ENCODE peak calls at places on chromosomes 4 and X, in four cellular contexts. One of them, this sample, is unnamed.

GRCh38 chr4:118911162-118911791 is 22.6 kb downstream of the SYNPO2 start:
- DNase-seq in brain microvascular endothelial cell: peak; percentile 21
- DNase-seq in tibial nerve: no peak
- DNase-seq in NB4: no peak
- DNase-seq in this sample: no peak

GRCh38 chrX:19721726-19722370 is 165.6 kb downstream of the SH3KBP1 start:
- DNase-seq in brain microvascular endothelial cell: no peak
- DNase-seq in tibial nerve: no peak
- DNase-seq in NB4: no peak
- DNase-seq in this sample: no peak

GRCh38 chr4:184680698-184681097 is 31.2 kb downstream of the PRIMPOL start:
- DNase-seq in brain microvascular endothelial cell: no peak
- DNase-seq in tibial nerve: no peak
- DNase-seq in NB4: no peak
- DNase-seq in this sample: no peak

GRCh38 chrX:49915352-49916222 is 6.8 kb upstream of the CLCN5 start:
- DNase-seq in brain microvascular endothelial cell: peak; percentile 32
- DNase-seq in tibial nerve: peak; percentile 49
- DNase-seq in NB4: peak; percentile 64
- DNase-seq in this sample: no peak

GRCh38 chrX:113157496-113157895 is 316.9 kb upstream of the AMOT start:
- DNase-seq in brain microvascular endothelial cell: no peak
- DNase-seq in tibial nerve: no peak
- DNase-seq in NB4: peak; percentile 0
- DNase-seq in this sample: no peak

GRCh38 chr4:53055716-53056413 is 193.7 kb downstream of the RASL11B start:
- DNase-seq in brain microvascular endothelial cell: no peak
- DNase-seq in tibial nerve: no peak
- DNase-seq in NB4: no peak
- DNase-seq in this sample: no peak

GRCh38 chr4:7210818-7211217 is 18.5 kb downstream of the SORCS2 start:
- DNase-seq in brain microvascular endothelial cell: peak; percentile 62
- DNase-seq in tibial nerve: no peak
- DNase-seq in NB4: no peak
- DNase-seq in this sample: no peak

GRCh38 chr4:2258091-2259035 is 3.5 kb downstream of the MXD4 start:
- DNase-seq in brain microvascular endothelial cell: no peak
- DNase-seq in tibial nerve: no peak
- DNase-seq in NB4: no peak
- DNase-seq in this sample: peak; percentile 18

GRCh38 chr4:140152760-140153418 is 1.1 kb downstream of the MAML3 start:
- DNase-seq in brain microvascular endothelial cell: peak; percentile 60
- DNase-seq in tibial nerve: peak; percentile 44
- DNase-seq in NB4: peak; percentile 62
- DNase-seq in this sample: peak; percentile 52

GRCh38 chr4:142282870-142283431 is 563.1 kb downstream of the INPP4B start:
- DNase-seq in brain microvascular endothelial cell: no peak
- DNase-seq in tibial nerve: peak; percentile 60
- DNase-seq in NB4: peak; percentile 10
- DNase-seq in this sample: no peak

GRCh38 chr4:79623125-79623905 is 215.3 kb upstream of the GK2 start:
- DNase-seq in brain microvascular endothelial cell: no peak
- DNase-seq in tibial nerve: peak; percentile 24
- DNase-seq in NB4: no peak
- DNase-seq in this sample: no peak

GRCh38 chrX:76428243-76429130 is 977 bp downstream of the MAGEE1 start:
- DNase-seq in brain microvascular endothelial cell: no peak
- DNase-seq in tibial nerve: no peak
- DNase-seq in NB4: no peak
- DNase-seq in this sample: no peak

DNA sequence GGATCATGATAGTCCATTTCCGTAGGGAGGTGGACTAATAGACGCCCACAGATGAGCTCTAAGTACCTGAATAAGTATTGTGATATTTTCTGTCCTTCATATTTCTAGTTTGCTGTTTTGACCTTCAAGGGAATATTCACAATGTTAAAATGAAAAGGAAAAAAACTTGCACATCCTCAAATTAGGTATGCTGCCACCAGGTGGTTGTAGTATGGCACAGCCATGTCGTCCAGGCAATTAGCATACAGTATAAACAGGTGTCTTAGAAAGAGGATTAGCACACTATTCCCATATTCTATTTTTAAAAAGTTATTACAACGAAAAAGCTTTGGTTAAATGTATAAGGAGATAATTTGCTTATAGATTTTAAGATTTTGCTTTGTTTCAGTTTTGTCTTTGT is 802.0 kb downstream of the RPA4 start:
- DNase-seq in brain microvascular endothelial cell: peak; percentile 46
- DNase-seq in tibial nerve: no peak
- DNase-seq in NB4: peak; percentile 28
- DNase-seq in this sample: no peak
- TF ChIP-seq CTCF in brain microvascular endothelial cell: peak; percentile 76
- TF ChIP-seq CTCF in tibial nerve: peak; percentile 15
- TF ChIP-seq CTCF in NB4: peak; percentile 56
- TF ChIP-seq CTCF in this sample: no peak

DNA sequence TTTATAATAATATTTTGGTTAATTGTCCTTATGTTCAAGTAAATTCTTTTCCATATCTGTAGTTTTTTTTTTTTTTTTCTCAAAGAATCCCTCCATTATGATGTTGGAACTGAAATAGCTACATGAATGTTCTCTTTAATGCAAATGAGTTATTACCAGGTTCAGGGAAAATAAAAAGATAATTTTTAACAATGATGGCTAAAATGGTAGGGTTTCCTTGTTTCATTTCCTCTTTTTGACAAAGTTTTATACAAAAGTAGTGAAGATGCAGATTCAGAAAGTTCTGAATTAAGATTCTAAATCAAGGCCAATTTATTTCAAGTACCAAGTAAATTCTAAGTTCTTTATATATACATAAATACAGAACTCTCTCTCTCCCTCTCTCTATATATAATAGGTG is 779.0 kb upstream of the INTU start:
- DNase-seq in brain microvascular endothelial cell: no peak
- DNase-seq in tibial nerve: no peak
- DNase-seq in NB4: no peak
- DNase-seq in this sample: no peak
- TF ChIP-seq CTCF in brain microvascular endothelial cell: no peak
- TF ChIP-seq CTCF in tibial nerve: no peak
- TF ChIP-seq CTCF in NB4: no peak
- TF ChIP-seq CTCF in this sample: no peak

GRCh38 chrX:109889289-109890006 is 113.5 kb upstream of the TMEM164 start:
- DNase-seq in brain microvascular endothelial cell: peak; percentile 12
- DNase-seq in tibial nerve: no peak
- DNase-seq in NB4: peak; percentile 84
- DNase-seq in this sample: no peak
- TF ChIP-seq CTCF in brain microvascular endothelial cell: peak; percentile 67
- TF ChIP-seq CTCF in tibial nerve: no peak
- TF ChIP-seq CTCF in NB4: peak; percentile 38
- TF ChIP-seq CTCF in this sample: no peak

GRCh38 chr4:3781193-3781886 is 15.2 kb downstream of the ADRA2C start:
- DNase-seq in brain microvascular endothelial cell: no peak
- DNase-seq in tibial nerve: no peak
- DNase-seq in NB4: peak; percentile 38
- DNase-seq in this sample: no peak

GRCh38 chr4:3777669-3778068 is 11.5 kb downstream of the ADRA2C start:
- DNase-seq in brain microvascular endothelial cell: no peak
- DNase-seq in tibial nerve: no peak
- DNase-seq in NB4: no peak
- DNase-seq in this sample: no peak

GRCh38 chr4:3779509-3779908 is 13.3 kb downstream of the ADRA2C start:
- DNase-seq in brain microvascular endothelial cell: no peak
- DNase-seq in tibial nerve: no peak
- DNase-seq in NB4: no peak
- DNase-seq in this sample: no peak

GRCh38 chr4:3781997-3782930 is 16.1 kb downstream of the ADRA2C start:
- DNase-seq in brain microvascular endothelial cell: no peak
- DNase-seq in tibial nerve: no peak
- DNase-seq in NB4: no peak
- DNase-seq in this sample: no peak

DNA sequence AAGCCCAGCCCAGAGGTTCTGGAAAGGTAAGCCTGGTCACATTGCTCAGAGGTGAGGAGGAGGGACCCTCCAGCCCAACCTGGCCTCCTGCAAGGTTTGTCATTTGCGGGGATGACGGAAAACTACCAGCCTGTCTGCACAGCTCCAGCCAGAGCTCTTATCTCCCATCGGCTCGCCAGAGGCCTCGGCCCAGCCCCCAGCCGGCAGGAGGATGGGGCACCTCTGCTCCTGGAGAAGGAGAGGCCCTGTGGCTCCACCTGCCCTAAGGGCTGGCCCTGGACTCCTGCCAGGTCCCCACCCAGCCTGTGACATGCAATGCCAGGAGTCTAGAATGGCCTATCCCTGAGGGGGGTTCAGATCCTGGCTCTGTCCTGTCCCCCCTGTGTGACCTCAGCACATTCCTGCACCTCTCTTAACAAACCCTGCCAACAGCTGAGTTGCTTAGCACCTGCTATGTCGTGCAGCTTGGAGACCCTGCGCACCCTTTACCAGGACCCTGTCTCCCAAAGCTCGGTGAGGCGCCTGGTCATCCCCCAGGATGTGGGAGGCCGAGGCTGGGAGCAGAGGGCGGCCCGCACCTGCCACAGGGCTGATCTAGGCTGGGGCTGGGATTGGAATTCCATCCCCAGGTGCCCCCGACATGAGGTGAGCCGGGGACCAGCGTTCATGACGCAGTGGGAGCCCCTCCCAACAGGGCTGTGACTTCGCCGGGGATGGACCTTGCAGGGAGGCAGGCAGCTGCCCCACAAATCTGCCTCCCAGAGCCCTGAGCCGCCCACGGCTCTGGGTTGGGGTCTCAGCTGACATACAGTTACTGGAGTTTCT is 14.4 kb downstream of the ADRA2C start:
- DNase-seq in brain microvascular endothelial cell: no peak
- DNase-seq in tibial nerve: no peak
- DNase-seq in NB4: no peak
- DNase-seq in this sample: no peak
- TF ChIP-seq CTCF in brain microvascular endothelial cell: no peak
- TF ChIP-seq CTCF in tibial nerve: no peak
- TF ChIP-seq CTCF in NB4: no peak
- TF ChIP-seq CTCF in this sample: no peak

GRCh38 chrX:107978707-107979307 is 3.4 kb downstream of the TEX13B start:
- DNase-seq in brain microvascular endothelial cell: peak; percentile 12
- DNase-seq in tibial nerve: no peak
- DNase-seq in NB4: peak; percentile 26
- DNase-seq in this sample: no peak
- TF ChIP-seq CTCF in brain microvascular endothelial cell: peak; percentile 72
- TF ChIP-seq CTCF in tibial nerve: peak; percentile 30
- TF ChIP-seq CTCF in NB4: peak; percentile 45
- TF ChIP-seq CTCF in this sample: no peak

DNA sequence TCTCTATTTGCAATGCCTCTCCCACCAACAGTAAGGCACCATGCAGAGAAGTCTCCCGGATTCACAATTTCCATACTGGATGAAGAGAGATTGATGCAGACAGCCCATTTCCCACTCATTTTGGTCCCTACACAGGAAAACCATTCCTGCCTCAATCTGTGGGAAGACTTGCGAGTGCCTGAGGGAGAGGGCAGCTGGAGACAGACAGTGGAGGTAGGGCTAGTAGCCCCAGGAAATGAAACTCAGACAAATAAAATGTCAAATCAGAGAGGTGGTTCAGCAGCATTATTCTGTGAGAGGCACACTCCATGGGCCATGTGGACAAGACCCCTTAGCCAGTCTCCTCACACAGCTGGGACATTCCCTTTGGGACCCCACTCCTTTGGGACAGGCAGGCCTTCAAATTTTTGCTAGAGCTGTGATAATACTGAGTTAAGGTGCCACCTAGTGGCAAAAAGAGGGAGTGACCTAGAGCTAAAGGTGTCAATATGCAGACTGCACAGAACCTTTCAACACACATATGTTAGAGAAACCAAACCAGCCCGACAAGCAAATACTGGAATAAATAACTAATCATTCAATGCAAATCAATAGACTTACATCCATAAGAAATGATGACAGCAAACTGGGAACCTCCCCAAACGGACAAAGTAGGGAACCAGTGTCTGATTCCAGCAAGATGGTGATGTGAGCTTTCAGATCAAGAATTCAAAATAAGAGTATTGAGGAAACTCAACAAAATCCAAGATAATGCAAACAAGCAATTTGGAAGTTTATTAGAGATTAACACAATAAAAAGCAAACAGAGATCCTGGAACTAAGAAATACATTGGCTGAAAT is 1865.3 kb upstream of the AGA start:
- DNase-seq in brain microvascular endothelial cell: peak; percentile 40
- DNase-seq in tibial nerve: peak; percentile 11
- DNase-seq in NB4: peak; percentile 53
- DNase-seq in this sample: no peak
- TF ChIP-seq CTCF in brain microvascular endothelial cell: peak; percentile 75
- TF ChIP-seq CTCF in tibial nerve: no peak
- TF ChIP-seq CTCF in NB4: peak; percentile 61
- TF ChIP-seq CTCF in this sample: no peak

GRCh38 chr4:167906851-167907250 is 185.5 kb upstream of the ANXA10 start:
- DNase-seq in brain microvascular endothelial cell: peak; percentile 6
- DNase-seq in tibial nerve: no peak
- DNase-seq in NB4: no peak
- DNase-seq in this sample: no peak

GRCh38 chr4:167903291-167903721 is 189.0 kb upstream of the ANXA10 start:
- DNase-seq in brain microvascular endothelial cell: peak; percentile 81
- DNase-seq in tibial nerve: no peak
- DNase-seq in NB4: no peak
- DNase-seq in this sample: no peak

GRCh38 chr4:167908816-167909215 is 183.5 kb upstream of the ANXA10 start:
- DNase-seq in brain microvascular endothelial cell: no peak
- DNase-seq in tibial nerve: no peak
- DNase-seq in NB4: no peak
- DNase-seq in this sample: no peak
- TF ChIP-seq CTCF in brain microvascular endothelial cell: no peak
- TF ChIP-seq CTCF in tibial nerve: no peak
- TF ChIP-seq CTCF in NB4: no peak
- TF ChIP-seq CTCF in this sample: no peak

GRCh38 chr4:31362756-31363155 is 642.6 kb downstream of the PCDH7 start:
- DNase-seq in brain microvascular endothelial cell: no peak
- DNase-seq in tibial nerve: no peak
- DNase-seq in NB4: no peak
- DNase-seq in this sample: no peak

GRCh38 chr4:31365006-31365690 is 645.0 kb downstream of the PCDH7 start:
- DNase-seq in brain microvascular endothelial cell: no peak
- DNase-seq in tibial nerve: no peak
- DNase-seq in NB4: no peak
- DNase-seq in this sample: no peak

GRCh38 chr4:31370866-31371465 is 650.8 kb downstream of the PCDH7 start:
- DNase-seq in brain microvascular endothelial cell: peak; percentile 16
- DNase-seq in tibial nerve: no peak
- DNase-seq in NB4: peak; percentile 63
- DNase-seq in this sample: no peak

GRCh38 chr4:31360786-31361185 is 640.6 kb downstream of the PCDH7 start:
- DNase-seq in brain microvascular endothelial cell: peak; percentile 32
- DNase-seq in tibial nerve: no peak
- DNase-seq in NB4: no peak
- DNase-seq in this sample: no peak

GRCh38 chr4:31366041-31366440 is 645.9 kb downstream of the PCDH7 start:
- DNase-seq in brain microvascular endothelial cell: peak; percentile 29
- DNase-seq in tibial nerve: no peak
- DNase-seq in NB4: no peak
- DNase-seq in this sample: no peak
- TF ChIP-seq CTCF in brain microvascular endothelial cell: no peak
- TF ChIP-seq CTCF in tibial nerve: no peak
- TF ChIP-seq CTCF in NB4: no peak
- TF ChIP-seq CTCF in this sample: no peak

This sample was measured in omental fat pad.